ENCODE peak calls at places on chromosomes 7 and 10, in five cellular contexts. X is SK-N-SH, E is mucosa of descending colon, B is upper lobe of right lung, Y is transverse colon. N is an unnamed sample.

GRCh38 chr7:111958431-111958830 is 247.8 kb downstream of the DOCK4 start:
- DNase-seq in X (no peak), E (no peak), B (no peak), Y (no peak), N (no peak)

GRCh38 chr7:43006008-43006407 is 73.8 kb downstream of the MRPL32 start:
- DNase-seq in X (no peak), E (no peak), B (no peak), Y (no peak), N (no peak)

GRCh38 chr10:97715259-97715874 is 1.8 kb downstream of the MARVELD1 start:
- DNase-seq in X (no peak), E (no peak), B (no peak), Y (no peak), N (no peak)

GRCh38 chr7:124652237-124652636 is 113.4 kb downstream of the GPR37 start:
- DNase-seq in X (no peak), E (no peak), B (no peak), Y (no peak), N (no peak)

GRCh38 chr10:59064759-59065498 is 111.5 kb upstream of the PHYHIPL start:
- DNase-seq in X (no peak), E (no peak), B (no peak), Y (no peak), N (no peak)

GRCh38 chr7:129784783-129785456 is 167.8 kb downstream of the UBE2H start:
- DNase-seq in X (peak; percentile 75), E (peak; percentile 56), B (no peak), Y (peak; percentile 61), N (no peak)

GRCh38 chr10:24703700-24704099 is 20.0 kb downstream of the ARHGAP21 start:
- DNase-seq in X (no peak), E (no peak), B (no peak), Y (no peak), N (no peak)

GRCh38 chr10:124748206-124748605 is 4.0 kb upstream of the FAM53B start:
- DNase-seq in X (no peak), E (peak; percentile 50), B (no peak), Y (no peak), N (no peak)

GRCh38 chr10:34861293-34862004 is 46.4 kb upstream of the PARD3 start:
- DNase-seq in X (no peak), E (peak; percentile 77), B (no peak), Y (peak; percentile 78), N (no peak)

GRCh38 chr7:39971924-39972323 is 21.9 kb downstream of the CDK13 start:
- DNase-seq in X (no peak), E (no peak), B (no peak), Y (no peak), N (no peak)

GRCh38 chr7:155951554-155952158 is 139.4 kb upstream of the SHH start:
- DNase-seq in X (no peak), E (no peak), B (no peak), Y (peak; percentile 25), N (no peak)

GRCh38 chr10:112471878-112472487 is 25.0 kb downstream of the VTI1A start:
- DNase-seq in X (peak; percentile 48), E (no peak), B (no peak), Y (no peak), N (no peak)

GRCh38 chr7:121107923-121108498 is 119.5 kb downstream of the CPED1 start:
- DNase-seq in X (peak; percentile 45), E (peak; percentile 10), B (no peak), Y (no peak), N (no peak)

GRCh38 chr10:114499630-114500190 is 95.4 kb upstream of the AFAP1L2 start:
- DNase-seq in X (no peak), E (peak; percentile 87), B (no peak), Y (peak; percentile 87), N (no peak)

GRCh38 chr10:69318997-69319727 is 40.9 kb downstream of the HK1 start:
- DNase-seq in X (peak; percentile 68), E (peak; percentile 85), B (peak; percentile 92), Y (peak; percentile 87), N (no peak)

GRCh38 chr7:72924748-72925545 is at the start of gene POM121:
- DNase-seq in X (peak; percentile 95), E (peak; percentile 90), B (peak; percentile 92), Y (peak; percentile 86), N (peak; percentile 94)

GRCh38 chr10:99631496-99631895 is 11.3 kb upstream of the SLC25A28 start:
- DNase-seq in X (no peak), E (no peak), B (no peak), Y (no peak), N (no peak)

GRCh38 chr7:130461256-130461655 is 20.4 kb upstream of the CEP41 start:
- DNase-seq in X (no peak), E (no peak), B (no peak), Y (no peak), N (no peak)

GRCh38 chr10:62637249-62638061 is 167.1 kb upstream of the ADO start:
- DNase-seq in X (no peak), E (peak; percentile 47), B (no peak), Y (peak; percentile 33), N (no peak)

GRCh38 chr7:311796-312195 is 21.8 kb downstream of the FOXL3 start:
- DNase-seq in X (no peak), E (no peak), B (no peak), Y (no peak), N (peak; percentile 65)

DNA sequence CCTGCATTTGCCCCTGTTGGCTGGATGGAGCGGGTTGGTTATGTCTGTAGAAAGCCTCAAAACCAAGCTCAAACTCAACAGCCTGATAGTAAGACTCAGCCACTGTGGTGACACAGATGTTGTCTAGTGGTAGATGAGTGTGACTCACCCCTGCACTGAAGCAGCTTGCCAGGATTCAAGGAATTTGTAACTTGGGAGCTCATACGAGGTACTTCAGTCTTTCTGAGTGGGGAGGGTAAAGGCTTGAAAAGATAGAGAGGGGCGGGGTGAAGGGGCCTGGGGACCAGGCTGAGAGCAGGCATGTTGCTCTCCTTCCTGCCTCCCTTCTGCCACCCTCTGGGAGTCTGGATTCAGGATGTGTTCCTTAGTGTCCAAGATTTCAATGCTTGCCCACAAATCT is 22.9 kb upstream of the AQP1 start:
- DNase-seq in X (no peak), E (no peak), B (no peak), Y (no peak), N (no peak)
- TF ChIP-seq CTCF in X (peak; percentile 38), E (no peak), B (no peak), Y (no peak), N (peak; percentile 44)

GRCh38 chr7:34497153-34497777 is 160.8 kb upstream of the NPSR1 start:
- DNase-seq in X (peak; percentile 15), E (no peak), B (no peak), Y (no peak), N (no peak)
- TF ChIP-seq CTCF in X (peak; percentile 66), E (no peak), B (peak; percentile 11), Y (no peak), N (peak; percentile 55)

GRCh38 chr7:92611735-92612134 is 21.5 kb upstream of the FAM133B start:
- DNase-seq in X (no peak), E (no peak), B (no peak), Y (no peak), N (no peak)

GRCh38 chr7:92606985-92607384 is 16.8 kb upstream of the FAM133B start:
- DNase-seq in X (no peak), E (no peak), B (no peak), Y (no peak), N (no peak)

GRCh38 chr7:92608380-92609322 is 18.5 kb upstream of the FAM133B start:
- DNase-seq in X (no peak), E (peak; percentile 47), B (peak; percentile 87), Y (no peak), N (no peak)

GRCh38 chr7:92612501-92612900 is 22.3 kb upstream of the FAM133B start:
- DNase-seq in X (no peak), E (no peak), B (no peak), Y (no peak), N (no peak)

DNA sequence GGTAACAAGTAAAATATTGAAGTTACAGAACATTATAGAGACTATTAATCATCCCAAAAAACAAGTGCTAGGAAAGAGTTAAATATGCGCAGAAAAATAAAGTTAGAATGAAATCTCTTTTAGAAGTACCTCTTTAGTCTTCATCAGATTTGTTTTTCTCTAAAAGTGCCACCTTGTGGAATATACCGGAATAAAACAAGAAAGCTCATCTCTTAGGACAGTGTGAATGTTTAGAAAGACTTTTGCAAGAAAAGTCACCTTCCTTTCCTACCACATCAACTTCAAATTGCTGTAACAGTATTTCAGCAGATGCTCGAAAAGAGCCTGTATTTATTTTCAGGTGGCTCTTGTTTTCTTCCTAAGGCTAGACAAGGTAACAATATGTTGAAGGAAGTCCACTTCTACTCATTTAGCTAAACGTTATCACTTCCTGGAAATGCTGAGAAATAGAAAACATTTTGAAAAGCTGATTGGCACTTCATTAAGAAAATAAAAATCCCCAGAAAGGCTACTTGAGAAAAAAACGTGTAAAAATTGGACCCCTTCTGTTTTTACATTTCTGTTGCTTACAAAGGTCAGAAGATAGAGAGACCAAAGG is 19.8 kb upstream of the FAM133B start:
- DNase-seq in X (peak; percentile 43), E (no peak), B (no peak), Y (no peak), N (no peak)
- TF ChIP-seq CTCF in X (peak; percentile 66), E (no peak), B (peak; percentile 47), Y (peak; percentile 34), N (peak; percentile 78)

DNA sequence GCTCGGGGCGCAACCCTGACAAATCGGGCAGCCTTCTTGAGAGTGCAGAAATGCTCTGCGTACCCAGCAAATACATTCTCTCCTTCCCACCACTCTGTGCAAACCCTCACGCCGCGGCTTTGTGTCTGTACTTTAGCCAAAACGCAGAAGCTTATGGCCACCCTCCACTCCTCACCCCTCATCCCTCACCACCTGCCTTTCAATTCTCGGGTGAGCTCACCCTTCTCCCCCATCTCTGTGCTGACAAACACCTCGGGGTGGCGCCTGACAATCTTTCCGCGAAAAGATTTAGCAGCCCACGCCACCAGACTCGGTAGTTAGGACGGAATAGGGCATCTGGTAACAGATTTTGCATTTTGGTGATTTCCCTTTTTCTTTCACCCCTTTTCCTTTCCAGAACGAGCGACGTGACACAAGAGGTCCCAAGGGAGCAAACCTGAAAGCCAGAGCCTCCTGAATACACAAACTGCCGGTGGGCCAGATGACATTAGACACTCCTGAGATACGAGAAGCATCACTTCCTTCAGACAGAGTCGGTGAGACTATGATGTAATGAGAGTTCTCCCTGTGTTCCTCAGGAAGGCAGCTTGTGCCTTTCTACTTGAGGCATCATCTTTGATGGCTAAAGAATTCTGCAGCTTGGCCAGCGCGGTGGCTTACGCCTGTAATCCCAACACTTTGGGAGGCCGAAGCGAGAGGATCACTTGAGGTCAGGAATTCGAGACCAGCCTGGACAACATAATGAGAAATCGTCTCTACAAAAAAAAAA is 663 bp upstream of the ATAD1 start:
- DNase-seq in X (peak; percentile 51), E (peak; percentile 54), B (peak; percentile 67), Y (peak; percentile 54), N (no peak)
- TF ChIP-seq CTCF in X (no peak), E (no peak), B (no peak), Y (no peak), N (no peak)